ENCODE peak calls at places on chromosomes 7 and 10, in five cellular contexts. One of them, this sample, is unnamed.

GRCh38 chr7:97439637-97440214 is 292.2 kb upstream of the TAC1 start:
- DNase-seq in HEK293T: no peak
- DNase-seq in A549: no peak
- DNase-seq in GM12878: no peak
- DNase-seq in HepG2: no peak
- DNase-seq in this sample: no peak

GRCh38 chr10:77392851-77393250 is 244.8 kb downstream of the KCNMA1 start:
- DNase-seq in HEK293T: no peak
- DNase-seq in A549: peak
- DNase-seq in GM12878: no peak
- DNase-seq in HepG2: no peak
- DNase-seq in this sample: peak

GRCh38 chr10:88886557-88886956 is 6.5 kb downstream of the STAMBPL1 start:
- DNase-seq in HEK293T: no peak
- DNase-seq in A549: no peak
- DNase-seq in GM12878: no peak
- DNase-seq in HepG2: no peak
- DNase-seq in this sample: no peak

GRCh38 chr7:75532639-75533038 is 40.5 kb downstream of the SPDYE5 start:
- DNase-seq in HEK293T: no peak
- DNase-seq in A549: no peak
- DNase-seq in GM12878: no peak
- DNase-seq in HepG2: no peak
- DNase-seq in this sample: no peak

GRCh38 chr7:1804310-1804709 is 134.2 kb downstream of the ELFN1 start:
- DNase-seq in HEK293T: no peak
- DNase-seq in A549: no peak
- DNase-seq in GM12878: no peak
- DNase-seq in HepG2: no peak
- DNase-seq in this sample: no peak

GRCh38 chr10:101195921-101196320 is 33.3 kb downstream of the LBX1 start:
- DNase-seq in HEK293T: no peak
- DNase-seq in A549: no peak
- DNase-seq in GM12878: no peak
- DNase-seq in HepG2: no peak
- DNase-seq in this sample: no peak

GRCh38 chr7:83925860-83926259 is 268.7 kb downstream of the SEMA3A start:
- DNase-seq in HEK293T: no peak
- DNase-seq in A549: no peak
- DNase-seq in GM12878: no peak
- DNase-seq in HepG2: no peak
- DNase-seq in this sample: peak

GRCh38 chr10:75776738-75777504 is 345.5 kb downstream of the LRMDA start:
- DNase-seq in HEK293T: no peak
- DNase-seq in A549: no peak
- DNase-seq in GM12878: no peak
- DNase-seq in HepG2: peak
- DNase-seq in this sample: no peak

GRCh38 chr7:115478426-115478825 is 552.1 kb downstream of the TFEC start:
- DNase-seq in HEK293T: no peak
- DNase-seq in A549: no peak
- DNase-seq in GM12878: no peak
- DNase-seq in HepG2: no peak
- DNase-seq in this sample: no peak

GRCh38 chr7:135282621-135283295 is 49.1 kb downstream of the STRA8 start:
- DNase-seq in HEK293T: no peak
- DNase-seq in A549: no peak
- DNase-seq in GM12878: no peak
- DNase-seq in HepG2: no peak
- DNase-seq in this sample: no peak

GRCh38 chr10:69892436-69893215 is 90.9 kb downstream of the COL13A1 start:
- DNase-seq in HEK293T: no peak
- DNase-seq in A549: no peak
- DNase-seq in GM12878: no peak
- DNase-seq in HepG2: no peak
- DNase-seq in this sample: no peak

GRCh38 chr10:89371987-89372386 is 5.9 kb upstream of the IFIT1B start:
- DNase-seq in HEK293T: no peak
- DNase-seq in A549: no peak
- DNase-seq in GM12878: no peak
- DNase-seq in HepG2: no peak
- DNase-seq in this sample: no peak

GRCh38 chr7:21941570-21942224 is 4.0 kb downstream of the CDCA7L start:
- DNase-seq in HEK293T: peak
- DNase-seq in A549: no peak
- DNase-seq in GM12878: peak
- DNase-seq in HepG2: no peak
- DNase-seq in this sample: peak

GRCh38 chr7:140475747-140476333 is 3.5 kb downstream of the MKRN1 start:
- DNase-seq in HEK293T: peak
- DNase-seq in A549: peak
- DNase-seq in GM12878: no peak
- DNase-seq in HepG2: peak
- DNase-seq in this sample: peak

GRCh38 chr7:101891124-101891523 is 73.7 kb downstream of the CUX1 start:
- DNase-seq in HEK293T: no peak
- DNase-seq in A549: no peak
- DNase-seq in GM12878: no peak
- DNase-seq in HepG2: no peak
- DNase-seq in this sample: no peak

GRCh38 chr7:143462045-143462444 is 15.6 kb upstream of the TAS2R41 start:
- DNase-seq in HEK293T: no peak
- DNase-seq in A549: no peak
- DNase-seq in GM12878: no peak
- DNase-seq in HepG2: no peak
- DNase-seq in this sample: no peak

GRCh38 chr7:149799397-149800168 is 26.2 kb upstream of the ZNF467 start:
- DNase-seq in HEK293T: peak
- DNase-seq in A549: no peak
- DNase-seq in GM12878: no peak
- DNase-seq in HepG2: peak
- DNase-seq in this sample: no peak

GRCh38 chr10:31317652-31318381 is 1.2 kb upstream of the ZEB1 start:
- DNase-seq in HEK293T: no peak
- DNase-seq in A549: no peak
- DNase-seq in GM12878: no peak
- DNase-seq in HepG2: no peak
- DNase-seq in this sample: no peak

GRCh38 chr7:3103614-3104399 is 60.1 kb upstream of the CARD11 start:
- DNase-seq in HEK293T: no peak
- DNase-seq in A549: no peak
- DNase-seq in GM12878: no peak
- DNase-seq in HepG2: no peak
- DNase-seq in this sample: no peak

GRCh38 chr7:64685091-64685490 is 19.2 kb downstream of the ZNF107 start:
- DNase-seq in HEK293T: no peak
- DNase-seq in A549: no peak
- DNase-seq in GM12878: no peak
- DNase-seq in HepG2: no peak
- DNase-seq in this sample: no peak

GRCh38 chr7:32163141-32163806 is 93.1 kb upstream of the PDE1C start:
- DNase-seq in HEK293T: no peak
- DNase-seq in A549: peak
- DNase-seq in GM12878: no peak
- DNase-seq in HepG2: no peak
- DNase-seq in this sample: peak
- TF ChIP-seq BHLHE40 in HEK293T: no peak
- TF ChIP-seq BHLHE40 in A549: no peak
- TF ChIP-seq BHLHE40 in GM12878: no peak
- TF ChIP-seq BHLHE40 in HepG2: no peak
- TF ChIP-seq BHLHE40 in this sample: peak

GRCh38 chr7:138584696-138585095 is 116.5 kb downstream of the SVOPL start:
- DNase-seq in HEK293T: no peak
- DNase-seq in A549: no peak
- DNase-seq in GM12878: no peak
- DNase-seq in HepG2: no peak
- DNase-seq in this sample: no peak
- TF ChIP-seq BHLHE40 in HEK293T: no peak
- TF ChIP-seq BHLHE40 in A549: no peak
- TF ChIP-seq BHLHE40 in GM12878: no peak
- TF ChIP-seq BHLHE40 in HepG2: no peak
- TF ChIP-seq BHLHE40 in this sample: no peak

GRCh38 chr10:63819753-63820347 is 298.6 kb downstream of the REEP3 start:
- DNase-seq in HEK293T: peak
- DNase-seq in A549: peak
- DNase-seq in GM12878: no peak
- DNase-seq in HepG2: peak
- DNase-seq in this sample: peak
- TF ChIP-seq BHLHE40 in HEK293T: no peak
- TF ChIP-seq BHLHE40 in A549: no peak
- TF ChIP-seq BHLHE40 in GM12878: no peak
- TF ChIP-seq BHLHE40 in HepG2: no peak
- TF ChIP-seq BHLHE40 in this sample: no peak

GRCh38 chr7:137404918-137405317 is 61.4 kb upstream of the PTN start:
- DNase-seq in HEK293T: no peak
- DNase-seq in A549: no peak
- DNase-seq in GM12878: no peak
- DNase-seq in HepG2: no peak
- DNase-seq in this sample: no peak

GRCh38 chr7:137402535-137403258 is 59.2 kb upstream of the PTN start:
- DNase-seq in HEK293T: no peak
- DNase-seq in A549: no peak
- DNase-seq in GM12878: no peak
- DNase-seq in HepG2: no peak
- DNase-seq in this sample: no peak

GRCh38 chr7:137395425-137395824 is 51.9 kb upstream of the PTN start:
- DNase-seq in HEK293T: no peak
- DNase-seq in A549: no peak
- DNase-seq in GM12878: no peak
- DNase-seq in HepG2: no peak
- DNase-seq in this sample: no peak

GRCh38 chr7:137403282-137403681 is 59.7 kb upstream of the PTN start:
- DNase-seq in HEK293T: no peak
- DNase-seq in A549: no peak
- DNase-seq in GM12878: no peak
- DNase-seq in HepG2: no peak
- DNase-seq in this sample: no peak

DNA sequence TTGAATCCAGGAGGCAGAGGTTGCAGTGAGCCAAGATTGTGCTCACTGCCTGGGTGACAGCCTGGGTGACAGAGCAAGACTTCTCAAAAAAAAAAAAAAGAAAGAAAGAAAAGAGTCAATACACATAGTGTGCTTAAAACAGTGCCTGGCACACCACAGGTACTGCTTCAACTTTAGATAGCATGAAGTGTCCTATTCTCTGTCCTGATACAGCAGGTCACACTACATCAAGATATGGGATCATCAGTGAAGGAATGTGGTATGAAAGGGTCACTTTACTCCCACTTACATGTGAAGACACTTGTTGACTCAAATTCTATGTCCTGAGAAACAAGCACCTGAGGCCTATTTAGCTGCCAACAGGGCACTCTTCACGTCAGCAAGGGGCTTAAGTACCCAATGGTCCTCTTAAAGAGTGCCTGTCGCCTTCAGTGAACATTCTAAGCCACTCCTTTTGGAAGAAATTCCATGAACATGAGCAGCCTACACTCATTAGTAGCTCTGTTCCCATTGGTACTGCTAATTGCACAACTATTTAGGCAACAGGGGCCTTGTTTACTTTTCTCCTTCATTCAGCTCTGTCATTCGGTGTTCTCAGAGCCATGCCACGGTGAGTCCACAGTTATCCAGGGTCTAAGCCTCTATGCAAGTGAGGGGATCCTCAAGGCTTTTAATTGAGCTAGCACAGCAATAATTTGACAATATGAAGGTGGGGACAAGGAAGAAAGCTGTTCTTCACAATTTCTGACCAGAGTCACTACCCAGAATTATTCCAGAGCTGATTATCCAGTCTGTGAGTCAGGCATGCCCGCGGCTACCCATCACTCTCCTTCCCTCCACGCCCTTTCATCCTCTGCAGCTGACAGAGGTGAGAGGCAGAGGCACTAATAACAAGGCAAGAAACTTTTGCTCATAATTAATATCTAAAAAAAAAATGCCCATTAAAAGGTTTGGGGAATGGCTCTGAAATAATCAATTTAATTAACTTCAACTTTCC is 56.6 kb upstream of the PTN start:
- DNase-seq in HEK293T: no peak
- DNase-seq in A549: no peak
- DNase-seq in GM12878: no peak
- DNase-seq in HepG2: no peak
- DNase-seq in this sample: peak
- TF ChIP-seq BHLHE40 in HEK293T: no peak
- TF ChIP-seq BHLHE40 in A549: no peak
- TF ChIP-seq BHLHE40 in GM12878: no peak
- TF ChIP-seq BHLHE40 in HepG2: no peak
- TF ChIP-seq BHLHE40 in this sample: no peak